ENCODE peak calls at places on chromosomes 5 and 9, in six cellular contexts. W is EL; N is central memory CD4-positive, alpha-beta T cell; Y is astrocyte of the spinal cord; U is activated T-cell treated with anti-CD3 and anti-CD28 coated beads for 48 hours; C is fibroblast of the conjunctiva. D is an unnamed sample.

GRCh38 chr9:105171076-105171475 is 73.4 kb upstream of the SLC44A1 start:
- DNase-seq in W (no peak), N (no peak), Y (no peak), U (no peak), C (no peak), D (no peak)

GRCh38 chr5:168647083-168647482 is 67.9 kb upstream of the PANK3 start:
- DNase-seq in W (peak; percentile 39), N (no peak), Y (no peak), U (no peak), C (no peak), D (peak; percentile 57)

GRCh38 chr5:165630211-165630866 is 2124.9 kb downstream of the MAT2B start:
- DNase-seq in W (peak; percentile 0), N (no peak), Y (peak; percentile 66), U (no peak), C (peak; percentile 10), D (peak; percentile 0)

GRCh38 chr5:32942225-32942989 is 231.3 kb downstream of the NPR3 start:
- DNase-seq in W (peak; percentile 35), N (no peak), Y (peak; percentile 5), U (no peak), C (no peak), D (no peak)

GRCh38 chr5:17360879-17361278 is 137.2 kb upstream of the TAF11L2 start:
- DNase-seq in W (no peak), N (no peak), Y (no peak), U (no peak), C (no peak), D (no peak)

GRCh38 chr5:42668254-42668653 is 88.4 kb upstream of the CCDC152 start:
- DNase-seq in W (no peak), N (no peak), Y (no peak), U (no peak), C (no peak), D (no peak)

GRCh38 chr5:159218595-159219023 is 9.3 kb upstream of the RNF145 start:
- DNase-seq in W (peak; percentile 41), N (no peak), Y (no peak), U (no peak), C (peak; percentile 81), D (no peak)

GRCh38 chr5:51416149-51416548 is 32.9 kb downstream of the ISL1 start:
- DNase-seq in W (no peak), N (no peak), Y (no peak), U (no peak), C (no peak), D (no peak)

GRCh38 chr9:98961513-98962180 is 17.9 kb downstream of the COL15A1 start:
- DNase-seq in W (no peak), N (no peak), Y (no peak), U (no peak), C (no peak), D (no peak)

GRCh38 chr9:69980041-69980440 is 63.6 kb upstream of the MAMDC2 start:
- DNase-seq in W (peak; percentile 13), N (no peak), Y (no peak), U (no peak), C (no peak), D (no peak)

GRCh38 chr5:34488984-34489383 is 167.1 kb upstream of the RAI14 start:
- DNase-seq in W (no peak), N (no peak), Y (no peak), U (no peak), C (no peak), D (no peak)

GRCh38 chr5:3324421-3325101 is 271.1 kb upstream of the IRX1 start:
- DNase-seq in W (no peak), N (no peak), Y (no peak), U (no peak), C (no peak), D (no peak)

GRCh38 chr5:75509956-75510355 is 1.5 kb downstream of the CERT1 start:
- DNase-seq in W (peak; percentile 50), N (no peak), Y (peak; percentile 35), U (no peak), C (peak; percentile 28), D (no peak)

GRCh38 chr9:106799146-106799545 is 63.8 kb upstream of the ZNF462 start:
- DNase-seq in W (peak; percentile 92), N (no peak), Y (peak; percentile 85), U (no peak), C (peak; percentile 70), D (peak; percentile 42)

GRCh38 chr5:57117601-57118000 is 56.3 kb upstream of the GPBP1 start:
- DNase-seq in W (peak; percentile 8), N (peak; percentile 84), Y (no peak), U (peak; percentile 30), C (no peak), D (no peak)

GRCh38 chr5:159751459-159751858 is 164.8 kb upstream of the ADRA1B start:
- DNase-seq in W (no peak), N (no peak), Y (no peak), U (no peak), C (no peak), D (no peak)

GRCh38 chr9:115739096-115739875 is 414.3 kb upstream of the PAPPA start:
- DNase-seq in W (peak; percentile 24), N (no peak), Y (peak; percentile 7), U (no peak), C (no peak), D (no peak)

GRCh38 chr5:7680260-7680659 is 170.7 kb downstream of the CFAP90 start:
- DNase-seq in W (no peak), N (no peak), Y (peak; percentile 5), U (no peak), C (no peak), D (no peak)

GRCh38 chr9:108776920-108777650 is 78.7 kb downstream of the ACTL7B start:
- DNase-seq in W (peak; percentile 63), N (no peak), Y (peak; percentile 79), U (no peak), C (no peak), D (no peak)

GRCh38 chr9:91758491-91758981 is 191.5 kb downstream of the ROR2 start:
- DNase-seq in W (peak; percentile 69), N (peak; percentile 12), Y (peak; percentile 33), U (peak; percentile 24), C (no peak), D (no peak)

GRCh38 chr5:159504106-159504856 is 174.0 kb upstream of the IL12B start:
- DNase-seq in W (peak; percentile 33), N (no peak), Y (peak; percentile 58), U (no peak), C (no peak), D (peak; percentile 60)

GRCh38 chr9:133137451-133138231 is 16.6 kb upstream of the RALGDS start:
- DNase-seq in W (no peak), N (no peak), Y (no peak), U (no peak), C (no peak), D (no peak)

GRCh38 chr5:3034449-3034848 is 283.0 kb upstream of the IRX2 start:
- DNase-seq in W (no peak), N (no peak), Y (no peak), U (no peak), C (no peak), D (no peak)

GRCh38 chr9:27865031-27865438 is 291.8 kb upstream of the C9orf72 start:
- DNase-seq in W (no peak), N (no peak), Y (peak; percentile 47), U (no peak), C (peak; percentile 9), D (peak; percentile 0)

GRCh38 chr9:7452378-7452777 is 347.2 kb downstream of the DMAC1 start:
- DNase-seq in W (peak; percentile 38), N (no peak), Y (peak; percentile 7), U (no peak), C (peak; percentile 21), D (peak; percentile 51)

GRCh38 chr9:22257026-22257425 is 189.6 kb upstream of the DMRTA1 start:
- DNase-seq in W (no peak), N (no peak), Y (no peak), U (no peak), C (no peak), D (no peak)

GRCh38 chr5:16690243-16690839 is 73.5 kb upstream of the RETREG1 start:
- DNase-seq in W (peak; percentile 65), N (no peak), Y (peak; percentile 62), U (no peak), C (no peak), D (no peak)

GRCh38 chr9:84991506-84991855 is 322.0 kb downstream of the NTRK2 start:
- DNase-seq in W (no peak), N (no peak), Y (no peak), U (no peak), C (no peak), D (no peak)

GRCh38 chr5:6377121-6377520 is 1.2 kb downstream of the MED10 start:
- DNase-seq in W (no peak), N (no peak), Y (no peak), U (no peak), C (no peak), D (peak; percentile 1)

GRCh38 chr9:117092582-117092981 is 322.3 kb downstream of the ASTN2 start:
- DNase-seq in W (peak; percentile 38), N (no peak), Y (peak; percentile 9), U (no peak), C (no peak), D (no peak)

GRCh38 chr5:172454355-172455086 is at the start of gene SH3PXD2B:
- DNase-seq in W (peak; percentile 70), N (peak; percentile 18), Y (peak; percentile 39), U (peak; percentile 43), C (peak; percentile 42), D (no peak)

D was measured in GM04504.